ENCODE peak calls at places on chromosome 3, in four cellular contexts. F is SJSA1, Z is GM23338, S is psoas muscle. B is an unnamed sample.

GRCh38 chr3:50177346-50177745 is 14.1 kb upstream of the GNAT1 start:
- DNase-seq in S (peak; percentile 62), Z (no peak), F (no peak), B (no peak)

GRCh38 chr3:112773864-112774263 is 72.8 kb downstream of the CD200R1L start:
- DNase-seq in F (no peak), S (no peak), Z (no peak), B (no peak)

GRCh38 chr3:39000008-39000450 is 51.7 kb downstream of the SCN11A start:
- DNase-seq in S (no peak), Z (peak; percentile 91), F (no peak), B (no peak)

GRCh38 chr3:195251336-195252065 is 19.5 kb downstream of the XXYLT1 start:
- DNase-seq in S (no peak), Z (no peak), F (no peak), B (no peak)

GRCh38 chr3:55164876-55165275 is 237.0 kb upstream of the LRTM1 start:
- DNase-seq in S (no peak), F (no peak), Z (no peak), B (no peak)

GRCh38 chr3:16803019-16803418 is 81.7 kb upstream of the PLCL2 start:
- DNase-seq in Z (no peak), S (no peak), F (no peak), B (no peak)

GRCh38 chr3:16801698-16802097 is 83.1 kb upstream of the PLCL2 start:
- DNase-seq in Z (no peak), F (no peak), S (no peak), B (no peak)

GRCh38 chr3:31247850-31248618 is 284.7 kb upstream of the STT3B start:
- DNase-seq in Z (no peak), S (no peak), F (no peak), B (no peak)

GRCh38 chr3:123480428-123480827 is 31.5 kb upstream of the ADCY5 start:
- DNase-seq in S (no peak), Z (no peak), F (no peak), B (no peak)

GRCh38 chr3:184687363-184688049 is 24.4 kb downstream of the MAGEF1 start:
- DNase-seq in F (no peak), Z (no peak), S (peak; percentile 76), B (peak; percentile 54)

GRCh38 chr3:59254433-59254832 is 204.6 kb upstream of the CFAP20DC start:
- DNase-seq in S (no peak), F (no peak), Z (no peak), B (no peak)

GRCh38 chr3:12275974-12276373 is 12.9 kb upstream of the PPARG start:
- DNase-seq in F (no peak), S (no peak), Z (no peak), B (no peak)

GRCh38 chr3:100634493-100635272 is 25.3 kb downstream of the ADGRG7 start:
- DNase-seq in F (no peak), S (no peak), Z (peak; percentile 18), B (no peak)

GRCh38 chr3:134651347-134652041 is 672 bp upstream of the KY start:
- DNase-seq in Z (no peak), S (peak; percentile 83), F (no peak), B (peak; percentile 58)

GRCh38 chr3:9809615-9810356 is at the start of gene TTLL3:
- DNase-seq in Z (peak; percentile 93), F (peak; percentile 67), S (peak; percentile 87), B (peak; percentile 78)
- H3K4me3 ChIP-seq in Z (peak within 1 kb of the TSS; percentile 83), F (peak within 1 kb of the TSS; percentile 47), S (peak within 1 kb of the TSS; percentile 87), B (peak within 1 kb of the TSS; percentile 81)

GRCh38 chr3:53232641-53233377 is 23.0 kb downstream of the TKT start:
- DNase-seq in F (no peak), S (peak; percentile 52), Z (no peak), B (peak; percentile 7)
- H3K27ac ChIP-seq in F (no peak overlapping the region), S (no peak overlapping the region), Z (peak overlapping the region; percentile 70), B (peak overlapping the region; percentile 35)

GRCh38 chr3:52046186-52046913 is 10.0 kb downstream of the DUSP7 start:
- DNase-seq in S (peak; percentile 74), Z (no peak), F (peak; percentile 95), B (no peak)

GRCh38 chr3:52046914-52047239 is 9.5 kb downstream of the DUSP7 start:
- DNase-seq in Z (no peak), S (no peak), F (no peak), B (no peak)

GRCh38 chr3:52043750-52044149 is 12.6 kb downstream of the DUSP7 start:
- DNase-seq in Z (no peak), S (no peak), F (no peak), B (no peak)

GRCh38 chr3:52047295-52047960 is 8.9 kb downstream of the DUSP7 start:
- DNase-seq in S (no peak), Z (no peak), F (no peak), B (no peak)

DNA sequence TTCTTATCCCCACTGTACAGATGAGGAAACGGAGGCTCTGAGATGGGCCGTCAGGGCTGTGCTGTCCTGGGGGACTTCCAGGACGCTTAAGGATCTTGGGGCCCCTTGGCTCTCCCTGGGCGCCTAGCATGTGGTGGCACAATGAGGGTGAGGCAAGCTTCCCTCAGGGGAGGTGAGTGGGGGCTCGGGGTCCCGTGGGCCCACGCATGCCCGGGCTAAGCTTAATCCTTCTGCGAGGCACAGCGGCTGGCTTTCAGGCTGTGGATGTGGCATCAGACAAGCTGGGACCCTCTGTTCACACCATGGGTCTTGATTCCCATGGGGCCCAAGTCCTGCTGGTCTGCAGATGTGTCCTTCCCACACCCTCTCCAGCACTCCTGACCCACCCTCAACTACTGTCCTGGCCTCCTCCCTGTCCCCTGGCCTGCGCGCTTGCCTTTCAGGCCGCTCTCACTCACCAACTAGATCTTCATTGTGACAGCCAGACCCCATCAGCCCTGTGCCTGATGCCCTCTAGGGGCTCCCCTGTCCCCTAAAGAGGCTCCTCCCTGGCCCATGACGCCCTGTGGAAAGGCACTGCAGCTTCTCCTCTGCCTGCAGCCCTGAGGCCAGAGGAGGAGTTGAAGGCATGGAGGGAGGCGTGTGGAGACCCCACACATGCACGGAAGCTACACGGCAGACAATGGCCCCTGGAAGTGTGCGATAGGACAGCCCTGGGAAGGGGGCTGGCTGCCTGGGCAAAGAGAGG is 11.3 kb downstream of the DUSP7 start:
- DNase-seq in S (no peak), Z (peak; percentile 77), F (no peak), B (no peak)
- H3K4me1 ChIP-seq in S (peaks cover 29% of the 10 kb centered on the region), Z (no peaks in the 10 kb centered on the region), F (peaks cover 38% of the 10 kb centered on the region), B (peaks cover 79% of the 10 kb centered on the region)

GRCh38 chr3:152302521-152303021 is 33.8 kb downstream of the MBNL1 start:
- DNase-seq in F (no peak), Z (no peak), S (peak; percentile 70), B (peak; percentile 54)

GRCh38 chr3:152300029-152300764 is 31.5 kb downstream of the MBNL1 start:
- DNase-seq in S (no peak), Z (no peak), F (no peak), B (no peak)

GRCh38 chr3:152304160-152304559 is 35.4 kb downstream of the MBNL1 start:
- DNase-seq in S (no peak), Z (no peak), F (no peak), B (no peak)

GRCh38 chr3:152299243-152299976 is 30.7 kb downstream of the MBNL1 start:
- DNase-seq in S (peak; percentile 57), F (no peak), Z (no peak), B (no peak)

GRCh38 chr3:152301745-152302181 is 33.0 kb downstream of the MBNL1 start:
- DNase-seq in F (no peak), S (no peak), Z (no peak), B (no peak)
- H3K4me3 ChIP-seq in F (no peak overlapping the region), S (peak overlapping the region; percentile 70), Z (no peak overlapping the region), B (peak overlapping the region; percentile 60)

B was measured in left ventricle myocardium inferior.